ENCODE peak calls at places on chromosome 19, in five cellular contexts. T is K562, K is SK-N-SH, Q is HepG2, W is GM12878. S is an unnamed sample.

GRCh38 chr19:36028313-36029041 is 4.2 kb downstream of the CLIP3 start:
- DNase-seq in T (no peak), W (no peak), Q (no peak), K (peak; percentile 11), S (no peak)

GRCh38 chr19:38318595-38319142 is 976 bp upstream of the KCNK6 start:
- DNase-seq in Q (no peak), T (no peak), W (no peak), K (no peak), S (no peak)

GRCh38 chr19:29781582-29782580 is 29.9 kb upstream of the CCNE1 start:
- DNase-seq in T (no peak), W (no peak), Q (no peak), K (no peak), S (no peak)

GRCh38 chr19:15393963-15394362 is 14.4 kb upstream of the AKAP8 start:
- DNase-seq in K (no peak), T (no peak), W (no peak), Q (no peak), S (no peak)

GRCh38 chr19:39499932-39500331 is 1.2 kb downstream of the DLL3 start:
- DNase-seq in W (no peak), T (no peak), Q (no peak), K (no peak), S (no peak)

GRCh38 chr19:55082023-55082851 is 6.6 kb downstream of the EPS8L1 start:
- DNase-seq in W (no peak), Q (no peak), K (peak; percentile 87), T (peak; percentile 43), S (no peak)

GRCh38 chr19:18441804-18442788 is 4.2 kb upstream of the ISYNA1 start:
- DNase-seq in K (no peak), W (no peak), T (peak; percentile 82), Q (peak; percentile 7), S (no peak)

GRCh38 chr19:34179066-34179465 is 6.8 kb downstream of the LSM14A start:
- DNase-seq in T (no peak), W (no peak), K (no peak), Q (no peak), S (no peak)

GRCh38 chr19:45211751-45212381 is 33.3 kb downstream of the BLOC1S3 start:
- DNase-seq in W (no peak), Q (no peak), T (no peak), K (peak; percentile 27), S (no peak)

GRCh38 chr19:30596813-30597399 is 224.7 kb downstream of the ZNF536 start:
- DNase-seq in Q (no peak), K (no peak), T (no peak), W (no peak), S (no peak)

GRCh38 chr19:39599116-39599515 is 3.2 kb upstream of the LGALS13 start:
- DNase-seq in Q (peak; percentile 30), T (peak; percentile 43), K (no peak), W (no peak), S (no peak)

GRCh38 chr19:16368385-16369305 is 44.0 kb downstream of the KLF2 start:
- DNase-seq in K (no peak), W (no peak), T (no peak), Q (peak; percentile 18), S (no peak)

GRCh38 chr19:1811472-1811894 is 593 bp downstream of the ATP8B3 start:
- DNase-seq in K (peak; percentile 66), W (no peak), Q (peak; percentile 59), T (peak; percentile 81), S (peak; percentile 45)

GRCh38 chr19:54684537-54684936 is 21.8 kb downstream of the LILRB4 start:
- DNase-seq in K (no peak), Q (peak; percentile 49), W (no peak), T (peak; percentile 80), S (peak; percentile 51)

GRCh38 chr19:19651076-19651475 is 7.6 kb upstream of the GMIP start:
- DNase-seq in T (no peak), Q (no peak), W (no peak), K (no peak), S (no peak)

GRCh38 chr19:58154679-58155648 is 4.4 kb upstream of the ZNF329 start:
- DNase-seq in T (peak; percentile 88), Q (peak; percentile 88), K (peak; percentile 97), W (peak; percentile 25), S (peak; percentile 95)

GRCh38 chr19:19502281-19502680 is 13.1 kb downstream of the TSSK6 start:
- DNase-seq in W (no peak), K (no peak), T (no peak), Q (no peak), S (no peak)

GRCh38 chr19:45113628-45114027 is 20.6 kb downstream of the PPP1R37 start:
- DNase-seq in T (no peak), K (no peak), W (no peak), Q (peak; percentile 66), S (no peak)

GRCh38 chr19:35135389-35135909 is 590 bp upstream of the LGI4 start:
- DNase-seq in T (peak; percentile 86), K (peak; percentile 98), Q (peak; percentile 65), W (no peak), S (peak; percentile 51)

GRCh38 chr19:35818445-35818844 is 5.8 kb upstream of the PRODH2 start:
- DNase-seq in W (no peak), K (no peak), Q (no peak), T (no peak), S (no peak)

GRCh38 chr19:50398675-50399367 is 14.7 kb downstream of the POLD1 start:
- DNase-seq in W (no peak), K (no peak), Q (no peak), T (no peak), S (no peak)

GRCh38 chr19:41415154-41415571 is 12.0 kb downstream of the B3GNT8 start:
- DNase-seq in K (no peak), T (no peak), W (no peak), Q (no peak), S (no peak)
- TF ChIP-seq GABPA in K (no peak), T (no peak), W (no peak), Q (no peak), S (no peak)

DNA sequence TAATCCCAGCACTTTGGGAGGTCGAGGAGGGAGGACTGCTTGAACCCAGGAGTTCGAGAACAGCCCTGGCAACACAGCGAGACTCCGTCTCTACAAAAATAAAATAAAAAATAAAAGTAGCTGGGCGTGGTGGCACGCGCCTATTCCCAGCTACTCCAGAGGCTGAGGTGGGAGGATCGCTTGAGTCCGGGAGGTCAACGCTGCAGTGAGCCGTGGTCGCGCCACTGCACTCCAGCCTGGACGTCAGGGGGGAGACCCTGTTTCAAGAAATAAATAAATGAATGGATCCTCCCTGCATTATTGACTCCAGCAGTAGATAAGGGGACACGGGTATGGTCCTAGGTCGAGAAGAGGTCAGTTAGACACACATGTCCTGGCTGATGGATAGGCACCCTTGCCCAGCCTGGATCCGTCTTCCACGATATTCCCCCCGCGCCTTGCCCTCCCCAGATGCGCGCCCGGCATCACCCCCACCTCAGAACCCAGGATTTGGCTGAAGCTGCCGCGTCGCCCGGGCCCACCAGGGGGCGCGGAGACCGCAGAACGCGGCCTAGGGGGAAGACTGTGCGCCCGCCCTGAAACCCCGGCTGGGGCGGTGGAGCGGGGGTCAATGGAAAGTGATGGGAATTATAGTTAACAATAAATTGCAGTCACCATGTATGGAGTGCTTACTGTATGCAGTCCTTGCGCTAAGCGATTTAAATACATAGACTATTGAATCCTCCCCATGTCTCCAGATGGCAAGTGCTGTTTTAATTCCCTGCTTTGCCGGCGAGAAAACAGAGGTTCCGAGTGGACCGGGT is 2.1 kb upstream of the HOOK2 start:
- DNase-seq in T (peak; percentile 89), W (no peak), K (peak; percentile 89), Q (peak; percentile 50), S (no peak)
- TF ChIP-seq REST in T (no peak), W (no peak), K (no peak), Q (no peak), S (no peak)

GRCh38 chr19:40802300-40803169 is 3.5 kb downstream of the EGLN2 start:
- DNase-seq in W (no peak), T (peak; percentile 69), K (peak; percentile 67), Q (no peak), S (no peak)
- TF ChIP-seq GABPA in W (no peak), T (no peak), K (no peak), Q (no peak), S (no peak)

GRCh38 chr19:7294571-7295212 is 478 bp upstream of the INSR start:
- DNase-seq in W (no peak), K (peak; percentile 86), Q (peak; percentile 65), T (peak; percentile 30), S (peak; percentile 85)
- TF ChIP-seq REST in W (no peak), K (no peak), Q (no peak), T (no peak), S (peak; percentile 10)

GRCh38 chr19:11694533-11695439 is 44.0 kb downstream of the ZNF823 start:
- DNase-seq in K (peak; percentile 95), T (peak; percentile 97), W (peak; percentile 72), Q (peak; percentile 90), S (peak; percentile 90)
- TF ChIP-seq GABPA in K (no peak), T (no peak), W (no peak), Q (no peak), S (no peak)

GRCh38 chr19:8149261-8150094 is at the start of gene FBN3:
- DNase-seq in W (no peak), K (peak; percentile 73), Q (no peak), T (no peak), S (no peak)

GRCh38 chr19:8146877-8147575 is 2.4 kb downstream of the FBN3 start:
- DNase-seq in K (peak; percentile 38), W (no peak), Q (no peak), T (no peak), S (no peak)

GRCh38 chr19:8148088-8148409 is 1.3 kb downstream of the FBN3 start:
- DNase-seq in Q (no peak), K (no peak), T (no peak), W (no peak), S (no peak)

GRCh38 chr19:8147579-8147978 is 1.8 kb downstream of the FBN3 start:
- DNase-seq in Q (no peak), W (no peak), K (no peak), T (no peak), S (no peak)

DNA sequence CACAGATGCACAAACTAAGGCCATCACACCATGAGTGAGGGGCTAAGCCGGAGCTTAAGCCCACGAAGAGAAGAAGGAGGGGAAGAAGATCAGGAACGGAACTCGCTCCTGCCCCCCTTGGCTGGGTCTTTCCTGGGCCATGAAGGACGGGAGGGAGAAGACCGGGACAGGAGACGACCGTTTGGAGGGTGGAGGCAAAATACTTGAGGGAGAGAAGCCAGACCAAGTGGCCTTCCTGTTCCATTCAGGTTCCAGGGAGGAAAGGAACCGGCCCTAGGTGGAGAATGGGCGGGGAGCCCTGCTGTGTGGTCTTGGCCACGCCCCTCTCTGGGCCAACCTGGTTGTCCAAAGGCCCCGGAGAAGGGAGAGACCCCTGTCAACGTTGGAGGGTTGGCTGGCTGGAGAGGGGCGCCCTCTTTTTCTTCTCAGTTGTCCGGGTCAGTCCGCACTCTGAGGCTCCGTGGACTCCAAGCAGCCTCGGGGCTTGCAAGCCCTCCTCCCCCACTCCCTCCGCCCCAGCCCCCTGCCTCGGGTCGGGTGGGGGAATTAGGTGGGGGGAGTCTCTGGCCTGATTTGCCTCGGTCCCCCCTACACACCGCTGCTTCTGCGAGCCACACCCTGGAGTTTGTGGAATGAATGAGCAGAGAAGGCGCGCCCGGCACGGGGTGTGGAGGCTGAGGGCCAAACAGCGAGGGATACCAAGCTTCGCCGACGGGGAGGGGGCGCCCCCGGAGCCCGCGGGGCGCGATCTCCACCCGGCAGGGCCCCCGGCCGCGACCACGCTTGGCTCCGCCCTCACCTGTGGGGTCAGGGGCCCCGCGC is 771 bp downstream of the FBN3 start:
- DNase-seq in K (peak; percentile 62), T (peak; percentile 47), W (no peak), Q (no peak), S (no peak)
- TF ChIP-seq REST in K (no peak), T (no peak), W (no peak), Q (no peak), S (no peak)

S was measured in HL-60.